ENCODE peak calls at places on chromosomes 5 and 9, in nine cellular contexts. W, M, Q, N, A, T, F, R and I are unnamed samples.

GRCh38 chr5:14266686-14267085 is 123.5 kb downstream of the TRIO start:
- DNase-seq in W (no peak), M (no peak), Q (no peak), N (no peak), A (no peak), T (no peak), F (no peak), R (no peak), I (no peak)

GRCh38 chr5:41871866-41872265 is 1.6 kb upstream of the OXCT1 start:
- DNase-seq in W (no peak), M (peak), Q (no peak), N (no peak), A (peak), T (no peak), F (no peak), R (peak), I (no peak)

GRCh38 chr9:33817327-33818166 is 587 bp downstream of the UBE2R2 start:
- DNase-seq in W (peak), M (peak), Q (peak), N (peak), A (peak), T (peak), F (peak), R (peak), I (peak)

GRCh38 chr9:16236882-16237281 is 633.6 kb downstream of the BNC2 start:
- DNase-seq in W (no peak), M (no peak), Q (no peak), N (no peak), A (no peak), T (no peak), F (no peak), R (no peak), I (no peak)

GRCh38 chr9:119322137-119322695 is 47.0 kb downstream of the BRINP1 start:
- DNase-seq in W (no peak), M (no peak), Q (no peak), N (no peak), A (peak), T (no peak), F (no peak), R (no peak), I (no peak)

GRCh38 chr9:137575725-137576411 is 2.9 kb downstream of the DPH7 start:
- DNase-seq in W (no peak), M (no peak), Q (no peak), N (no peak), A (no peak), T (no peak), F (no peak), R (peak), I (peak)

GRCh38 chr5:133703935-133704334 is 91.6 kb upstream of the FSTL4 start:
- DNase-seq in W (no peak), M (no peak), Q (no peak), N (no peak), A (no peak), T (peak), F (no peak), R (no peak), I (no peak)

GRCh38 chr5:178454821-178455479 is 135.2 kb downstream of the COL23A1 start:
- DNase-seq in W (no peak), M (no peak), Q (no peak), N (no peak), A (no peak), T (no peak), F (no peak), R (no peak), I (no peak)

GRCh38 chr5:27568811-27569210 is 530.4 kb upstream of the CDH9 start:
- DNase-seq in W (no peak), M (peak), Q (no peak), N (no peak), A (no peak), T (no peak), F (no peak), R (peak), I (no peak)

GRCh38 chr9:37936965-37937364 is 33.0 kb upstream of the SLC25A51 start:
- DNase-seq in W (no peak), M (peak), Q (no peak), N (no peak), A (no peak), T (peak), F (no peak), R (peak), I (no peak)

GRCh38 chr9:87212563-87213154 is 265.4 kb upstream of the GAS1 start:
- DNase-seq in W (no peak), M (peak), Q (no peak), N (no peak), A (no peak), T (no peak), F (no peak), R (peak), I (no peak)

GRCh38 chr5:175706499-175706898 is 48.6 kb downstream of the HRH2 start:
- DNase-seq in W (no peak), M (no peak), Q (no peak), N (no peak), A (no peak), T (no peak), F (peak), R (no peak), I (no peak)

GRCh38 chr5:131272365-131273123 is 8.7 kb downstream of the CDC42SE2 start:
- DNase-seq in W (no peak), M (no peak), Q (no peak), N (no peak), A (no peak), T (no peak), F (no peak), R (no peak), I (peak)

GRCh38 chr9:89746385-89747116 is 141.7 kb downstream of the GADD45G start:
- DNase-seq in W (no peak), M (peak), Q (no peak), N (no peak), A (peak), T (peak), F (peak), R (no peak), I (no peak)

GRCh38 chr5:33824516-33825195 is 67.1 kb downstream of the ADAMTS12 start:
- DNase-seq in W (no peak), M (peak), Q (no peak), N (no peak), A (no peak), T (no peak), F (no peak), R (no peak), I (peak)

GRCh38 chr9:93543117-93543516 is 33.3 kb upstream of the PHF2 start:
- DNase-seq in W (no peak), M (no peak), Q (no peak), N (no peak), A (no peak), T (no peak), F (no peak), R (peak), I (no peak)

GRCh38 chr5:159208508-159209437 is 580 bp downstream of the RNF145 start:
- DNase-seq in W (peak), M (peak), Q (no peak), N (peak), A (peak), T (peak), F (peak), R (no peak), I (peak)

GRCh38 chr9:3200331-3200774 is 325.4 kb downstream of the RFX3 start:
- DNase-seq in W (no peak), M (peak), Q (no peak), N (no peak), A (no peak), T (no peak), F (no peak), R (peak), I (no peak)

GRCh38 chr5:14417232-14417730 is 164.3 kb upstream of the OTULINL start:
- DNase-seq in W (no peak), M (peak), Q (no peak), N (no peak), A (no peak), T (peak), F (no peak), R (no peak), I (peak)

GRCh38 chr5:39079147-39079546 is 4.9 kb upstream of the RICTOR start:
- DNase-seq in W (no peak), M (no peak), Q (no peak), N (no peak), A (no peak), T (no peak), F (no peak), R (no peak), I (no peak)

GRCh38 chr5:179819296-179820126 is 1.2 kb upstream of the SQSTM1 start:
- DNase-seq in W (no peak), M (peak), Q (no peak), N (peak), A (peak), T (peak), F (peak), R (peak), I (peak)
- H3K4me3 ChIP-seq in W (peak), M (no peak), Q (no peak), N (peak), A (peak), T (no peak), F (no peak), R (no peak), I (peak)

DNA sequence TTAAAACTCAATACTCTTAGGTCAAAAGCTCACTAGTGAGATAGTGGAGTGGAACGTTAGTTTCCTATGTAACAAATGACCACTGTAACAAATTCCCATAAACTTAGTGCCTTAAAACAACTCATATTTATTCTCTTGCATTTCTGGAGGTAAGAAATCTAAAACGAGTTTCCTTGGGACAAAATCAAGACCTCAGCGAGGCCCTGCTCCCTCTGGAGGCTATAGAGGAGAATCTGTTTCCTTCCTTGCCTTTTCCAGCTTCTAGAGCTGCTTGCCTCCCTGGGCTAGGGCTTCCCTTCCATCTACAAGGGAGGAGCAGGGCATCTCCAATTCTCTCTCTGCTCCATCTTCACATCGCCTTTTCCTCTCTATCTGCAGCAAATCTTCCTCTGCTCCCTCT is 32.0 kb downstream of the SEMA5A start:
- DNase-seq in W (no peak), M (peak), Q (no peak), N (no peak), A (no peak), T (no peak), F (no peak), R (peak), I (no peak)
- TF ChIP-seq CTCF in W (no peak), M (peak), Q (no peak), N (no peak), A (peak), T (peak), F (peak), R (peak), I (no peak)

DNA sequence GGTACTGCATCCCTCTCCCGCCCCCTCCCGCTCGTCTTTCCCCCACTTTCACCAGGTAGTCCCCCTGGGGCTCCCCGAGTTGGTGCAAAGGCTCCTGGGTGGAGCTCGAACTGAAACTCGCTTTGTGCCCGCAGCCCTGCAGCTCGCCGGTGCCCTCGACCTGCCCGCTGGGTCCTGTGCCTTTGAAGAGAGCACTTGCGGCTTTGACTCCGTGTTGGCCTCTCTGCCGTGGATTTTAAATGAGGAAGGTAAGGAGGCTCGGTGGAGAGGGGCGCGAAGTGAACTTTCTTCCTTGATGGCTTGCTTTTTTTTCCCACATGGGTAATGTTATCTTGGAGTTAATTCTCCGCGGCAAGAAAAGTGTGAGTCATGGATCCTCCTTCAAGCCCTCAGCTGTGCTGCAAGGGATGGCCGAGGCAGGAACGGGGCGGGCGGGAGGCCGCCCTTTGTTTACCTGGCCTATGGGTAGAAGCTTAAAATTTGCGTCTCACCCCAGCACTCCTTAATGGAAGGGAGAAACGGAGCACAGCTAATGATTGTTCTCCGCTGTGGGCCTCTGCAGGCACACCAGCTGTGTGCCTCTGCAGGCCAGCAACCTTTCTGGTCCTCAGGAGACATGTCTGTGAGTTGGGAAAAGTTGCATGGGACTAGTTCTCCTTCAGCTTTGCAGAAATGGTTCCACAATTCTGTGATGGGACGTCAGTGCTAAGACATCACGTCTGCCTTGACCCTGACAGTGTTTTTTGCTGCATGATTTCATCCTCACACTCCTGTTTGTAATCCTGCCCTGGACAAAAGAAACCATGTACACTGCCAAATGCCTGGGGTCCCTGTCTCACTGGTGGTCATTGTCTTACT is 1.0 kb downstream of the MAMDC2 start:
- DNase-seq in W (no peak), M (peak), Q (peak), N (no peak), A (no peak), T (no peak), F (peak), R (peak), I (no peak)
- H3K4me3 ChIP-seq in W (no peak), M (peak), Q (peak), N (peak), A (peak), T (no peak), F (peak), R (peak), I (no peak)

DNA sequence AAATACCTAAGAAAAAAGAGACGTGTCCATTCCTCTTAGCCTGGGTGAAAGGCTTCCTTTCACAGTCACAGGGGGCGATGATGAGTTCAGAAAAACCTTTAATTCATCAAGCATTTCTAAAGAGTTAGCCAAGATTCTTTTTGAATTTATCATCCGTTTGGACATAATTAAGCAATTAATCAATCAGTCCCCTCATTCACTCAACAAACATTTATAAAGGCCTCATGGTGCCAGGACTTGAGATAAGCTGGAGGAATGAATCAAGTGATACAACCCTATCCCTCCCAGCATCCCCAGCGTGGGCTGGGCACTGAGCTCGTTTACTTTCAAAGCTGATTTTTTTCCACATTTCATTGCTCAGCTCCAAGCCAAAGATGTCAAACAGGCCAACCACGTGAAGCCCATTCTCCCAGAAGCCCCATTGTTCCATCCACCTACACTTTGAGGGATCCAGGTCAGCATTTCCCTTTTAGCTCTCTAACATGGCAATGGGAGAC is 140.5 kb downstream of the SLIT3 start:
- DNase-seq in W (no peak), M (peak), Q (no peak), N (no peak), A (peak), T (no peak), F (peak), R (peak), I (no peak)
- TF ChIP-seq CTCF in W (no peak), M (peak), Q (peak), N (no peak), A (peak), T (peak), F (peak), R (no peak), I (no peak)

GRCh38 chr5:132372542-132372941 is 3.0 kb downstream of the SLC22A5 start:
- DNase-seq in W (no peak), M (no peak), Q (no peak), N (no peak), A (no peak), T (no peak), F (no peak), R (no peak), I (no peak)
- H3K4me3 ChIP-seq in W (no peak), M (no peak), Q (peak), N (no peak), A (no peak), T (no peak), F (no peak), R (no peak), I (no peak)

GRCh38 chr5:31196309-31196708 is 2.8 kb downstream of the CDH6 start:
- DNase-seq in W (no peak), M (peak), Q (no peak), N (no peak), A (no peak), T (no peak), F (no peak), R (no peak), I (no peak)
- TF ChIP-seq CTCF in W (no peak), M (peak), Q (no peak), N (no peak), A (no peak), T (no peak), F (no peak), R (no peak), I (no peak)

GRCh38 chr5:15425802-15426201 is 74.2 kb upstream of the FBXL7 start:
- DNase-seq in W (no peak), M (peak), Q (no peak), N (no peak), A (no peak), T (no peak), F (no peak), R (no peak), I (no peak)
- H3K4me3 ChIP-seq in W (no peak), M (peak), Q (no peak), N (no peak), A (peak), T (no peak), F (no peak), R (no peak), I (no peak)

GRCh38 chr9:90890146-90890545 is 88.5 kb downstream of the SYK start:
- DNase-seq in W (no peak), M (no peak), Q (peak), N (no peak), A (no peak), T (peak), F (no peak), R (no peak), I (no peak)
- TF ChIP-seq CTCF in W (no peak), M (peak), Q (no peak), N (no peak), A (no peak), T (no peak), F (no peak), R (no peak), I (no peak)

GRCh38 chr5:42993516-42994284 is 46.4 kb downstream of the ANXA2R start:
- DNase-seq in W (peak), M (peak), Q (no peak), N (peak), A (no peak), T (no peak), F (no peak), R (peak), I (peak)

GRCh38 chr5:42991477-42992034 is 48.6 kb downstream of the ANXA2R start:
- DNase-seq in W (no peak), M (no peak), Q (no peak), N (no peak), A (no peak), T (no peak), F (no peak), R (no peak), I (no peak)

GRCh38 chr5:42994285-42995151 is 45.6 kb downstream of the ANXA2R start:
- DNase-seq in W (peak), M (peak), Q (peak), N (peak), A (peak), T (peak), F (peak), R (peak), I (peak)

GRCh38 chr5:42992035-42992570 is 48.0 kb downstream of the ANXA2R start:
- DNase-seq in W (peak), M (peak), Q (peak), N (peak), A (peak), T (peak), F (peak), R (peak), I (peak)

GRCh38 chr5:42995152-42995751 is 44.9 kb downstream of the ANXA2R start:
- DNase-seq in W (peak), M (no peak), Q (no peak), N (no peak), A (no peak), T (no peak), F (no peak), R (no peak), I (no peak)
- H3K4me3 ChIP-seq in W (peak), M (peak), Q (peak), N (peak), A (peak), T (peak), F (no peak), R (peak), I (peak)